ENCODE peak calls at places on chromosomes 11 and 22, in seven cellular contexts. B is effector CD4-positive, alpha-beta T cell; O is activated effector memory CD4-positive, alpha-beta T cell treated with Interleukin-2 at 50 U/mL for 16 hours; N is NCI-H774; C is RPMI7951; W is EL; T is iris pigment epithelial cell. Y is an unnamed sample.

GRCh38 chr11:1222491-1223345 is at the start of gene MUC5B:
- DNase-seq in N (no peak), O (no peak), C (no peak), T (no peak), B (no peak), W (no peak), Y (no peak)

GRCh38 chr11:20077973-20078372 is 82.3 kb downstream of the DBX1 start:
- DNase-seq in W (no peak), B (no peak), C (no peak), T (no peak), O (no peak), N (no peak), Y (no peak)

GRCh38 chr22:41487037-41487963 is 18.4 kb downstream of the ACO2 start:
- DNase-seq in N (no peak), O (no peak), B (no peak), T (no peak), C (no peak), W (no peak), Y (no peak)

GRCh38 chr11:128279861-128280260 is 307.5 kb downstream of the ETS1 start:
- DNase-seq in T (peak), O (no peak), B (no peak), N (no peak), C (peak), W (peak), Y (no peak)

GRCh38 chr11:46381046-46381835 is at the start of gene MDK:
- DNase-seq in W (peak), T (no peak), N (peak), C (no peak), B (no peak), O (no peak), Y (no peak)

GRCh38 chr11:114340311-114341131 is 44.3 kb downstream of the NNMT start:
- DNase-seq in B (peak), T (peak), O (no peak), C (peak), W (peak), N (peak), Y (no peak)

GRCh38 chr11:27913650-27914049 is 194.3 kb downstream of the KIF18A start:
- DNase-seq in W (peak), C (peak), T (peak), N (no peak), O (no peak), B (no peak), Y (no peak)

GRCh38 chr22:49678137-49678841 is 149.4 kb downstream of the BRD1 start:
- DNase-seq in B (no peak), C (no peak), T (no peak), N (no peak), W (no peak), O (no peak), Y (peak)

GRCh38 chr22:36773935-36774334 is 2.0 kb downstream of the IFT27 start:
- DNase-seq in C (peak), W (peak), N (no peak), B (no peak), T (peak), O (no peak), Y (no peak)

GRCh38 chr11:126544311-126545056 is 189.0 kb downstream of the ST3GAL4 start:
- DNase-seq in B (no peak), T (peak), W (no peak), N (peak), C (peak), O (no peak), Y (no peak)

GRCh38 chr11:121054266-121054665 is 30.4 kb downstream of the TBCEL start:
- DNase-seq in O (no peak), C (no peak), W (no peak), T (no peak), B (no peak), N (no peak), Y (no peak)

GRCh38 chr11:117090111-117090706 is 8.0 kb downstream of the SIK3 start:
- DNase-seq in N (no peak), T (no peak), C (no peak), B (no peak), W (no peak), O (no peak), Y (no peak)

GRCh38 chr11:61760946-61761345 is 8.5 kb downstream of the MYRF start:
- DNase-seq in N (no peak), O (no peak), T (no peak), C (no peak), B (no peak), W (no peak), Y (no peak)

GRCh38 chr11:57396744-57397143 is 6.3 kb upstream of the PRG2 start:
- DNase-seq in T (no peak), N (no peak), C (no peak), O (no peak), W (no peak), B (no peak), Y (no peak)

GRCh38 chr11:94144233-94144632 is 15.6 kb downstream of the PANX1 start:
- DNase-seq in B (no peak), W (no peak), N (no peak), O (no peak), T (peak), C (no peak), Y (no peak)

GRCh38 chr11:5809122-5809519 is 397 bp downstream of the OR52N2 start:
- DNase-seq in B (no peak), C (peak), N (no peak), W (no peak), T (no peak), O (no peak), Y (no peak)

GRCh38 chr11:64990222-64990918 is 6.4 kb downstream of the BATF2 start:
- DNase-seq in T (peak), O (no peak), W (no peak), C (peak), B (no peak), N (no peak), Y (no peak)

GRCh38 chr11:60924110-60924905 is at the start of gene TMEM132A:
- DNase-seq in W (peak), B (no peak), O (no peak), C (peak), N (peak), T (peak), Y (no peak)

GRCh38 chr11:46669606-46670243 is 30.7 kb downstream of the ARHGAP1 start:
- DNase-seq in O (no peak), B (no peak), N (no peak), T (peak), W (no peak), C (no peak), Y (no peak)

GRCh38 chr11:130737041-130737830 is 179.0 kb downstream of the SNX19 start:
- DNase-seq in B (no peak), W (peak), C (no peak), O (no peak), N (no peak), T (no peak), Y (no peak)

GRCh38 chr11:20599424-20600346 is at the start of gene SLC6A5:
- DNase-seq in N (no peak), C (peak), W (peak), B (no peak), O (no peak), T (peak), Y (no peak)

GRCh38 chr22:46050916-46051614 is 74.1 kb upstream of the WNT7B start:
- DNase-seq in B (no peak), T (no peak), C (no peak), W (no peak), N (no peak), O (no peak), Y (no peak)

GRCh38 chr22:30908051-30908461 is 60.5 kb downstream of the MORC2 start:
- DNase-seq in B (no peak), O (no peak), W (no peak), N (no peak), T (no peak), C (no peak), Y (no peak)

GRCh38 chr11:119087747-119088241 is 3.1 kb downstream of the HMBS start:
- DNase-seq in W (no peak), B (no peak), N (no peak), T (no peak), O (no peak), C (no peak), Y (no peak)

GRCh38 chr11:2977113-2977512 is 15.0 kb downstream of the NAP1L4 start:
- DNase-seq in O (no peak), B (no peak), T (no peak), N (no peak), W (no peak), C (no peak), Y (no peak)

GRCh38 chr22:44992166-44992565 is 17.6 kb downstream of the PHF21B start:
- DNase-seq in O (no peak), T (no peak), B (no peak), N (no peak), W (no peak), C (no peak), Y (no peak)

GRCh38 chr11:4022669-4023068 is 71.9 kb upstream of the RRM1 start:
- DNase-seq in N (no peak), T (no peak), B (no peak), O (no peak), W (no peak), C (no peak), Y (no peak)

GRCh38 chr22:38871360-38872171 is 450 bp downstream of the CBX6 start:
- DNase-seq in T (peak), O (peak), N (no peak), W (peak), B (no peak), C (no peak), Y (no peak)

GRCh38 chr11:61626580-61627380 is 45.9 kb upstream of the SYT7 start:
- DNase-seq in T (peak), N (peak), W (no peak), B (no peak), C (peak), O (no peak), Y (no peak)

GRCh38 chr11:78564037-78564888 is 10.4 kb downstream of the NARS2 start:
- DNase-seq in B (peak), T (peak), W (peak), O (no peak), N (peak), C (peak), Y (peak)

Y was measured in CD8-positive, alpha-beta memory T cell.